ENCODE peak calls at places on chromosomes 2 and 18, in nine cellular contexts. H is choroid plexus epithelial cell, E is fibroblast of lung, B is mucosa of descending colon, J is AG04450, Q is AG09309, D is SK-N-SH, P is fibroblast of mammary gland, G is thyroid gland. T is an unnamed sample.

GRCh38 chr18:12420831-12421421 is 13.2 kb downstream of the PRELID3A start:
- DNase-seq in J (no peak), B (no peak), Q (no peak), H (no peak), E (no peak), D (peak), G (no peak), P (no peak), T (no peak)

GRCh38 chr18:68817584-68817983 is 19.7 kb downstream of the CCDC102B start:
- DNase-seq in D (no peak), G (no peak), E (peak), P (peak), J (peak), Q (no peak), B (no peak), H (no peak), T (peak)

GRCh38 chr2:60007666-60008065 is 545.8 kb downstream of the BCL11A start:
- DNase-seq in J (no peak), Q (no peak), E (no peak), B (no peak), G (no peak), H (no peak), D (no peak), P (no peak), T (no peak)

GRCh38 chr2:49028101-49028500 is 126.2 kb downstream of the FSHR start:
- DNase-seq in P (no peak), H (no peak), Q (no peak), B (no peak), J (no peak), G (no peak), E (no peak), D (no peak), T (no peak)

GRCh38 chr2:54589340-54590215 is 133.5 kb downstream of the SPTBN1 start:
- DNase-seq in D (peak), G (no peak), P (no peak), H (no peak), Q (no peak), E (peak), B (no peak), J (no peak), T (peak)

GRCh38 chr18:57887984-57888383 is 84.9 kb upstream of the ATP8B1 start:
- DNase-seq in B (no peak), Q (no peak), D (no peak), J (no peak), E (no peak), P (no peak), G (no peak), H (no peak), T (no peak)

GRCh38 chr18:74499633-74500032 is 3.5 kb downstream of the CNDP2 start:
- DNase-seq in Q (no peak), E (peak), B (peak), D (no peak), J (no peak), H (peak), P (peak), G (peak), T (peak)

GRCh38 chr2:118351796-118352195 is 263.5 kb downstream of the INSIG2 start:
- DNase-seq in G (no peak), P (peak), Q (no peak), E (peak), J (no peak), H (no peak), D (no peak), B (no peak), T (no peak)

GRCh38 chr2:21924640-21925285 is 801.0 kb downstream of the TDRD15 start:
- DNase-seq in Q (no peak), E (no peak), B (no peak), D (no peak), G (no peak), H (peak), J (no peak), P (no peak), T (no peak)

GRCh38 chr2:20674974-20675679 is 8.2 kb downstream of the GDF7 start:
- DNase-seq in Q (peak), H (peak), E (peak), G (no peak), B (no peak), J (peak), P (peak), D (no peak), T (peak)

GRCh38 chr2:4693266-4693665 is 989.9 kb downstream of the DCDC2C start:
- DNase-seq in H (peak), J (no peak), D (no peak), P (no peak), Q (no peak), B (no peak), G (no peak), E (no peak), T (no peak)

GRCh38 chr2:38462121-38462634 is 85.1 kb upstream of the ATL2 start:
- DNase-seq in Q (peak), J (peak), B (peak), D (no peak), H (peak), G (peak), E (peak), P (peak), T (peak)

GRCh38 chr2:172464340-172465129 is 37.1 kb downstream of the ITGA6 start:
- DNase-seq in J (no peak), B (no peak), D (no peak), Q (no peak), G (no peak), H (no peak), P (no peak), E (no peak), T (no peak)

GRCh38 chr2:196821195-196821594 is 12.0 kb upstream of the C2orf66 start:
- DNase-seq in P (peak), B (no peak), G (no peak), J (peak), Q (no peak), E (peak), D (no peak), H (peak), T (peak)

GRCh38 chr2:74739733-74740241 is 85.7 kb downstream of the SEMA4F start:
- DNase-seq in E (no peak), D (no peak), J (no peak), B (no peak), G (no peak), H (no peak), P (no peak), Q (no peak), T (no peak)

GRCh38 chr2:36356990-36357505 is 1.5 kb downstream of the CRIM1 start:
- DNase-seq in G (peak), D (peak), Q (no peak), B (no peak), E (peak), P (peak), H (no peak), J (no peak), T (no peak)

GRCh38 chr2:81545626-81546025 is 1241.1 kb upstream of the LRRTM1 start:
- DNase-seq in J (no peak), P (no peak), G (no peak), E (no peak), D (no peak), Q (no peak), B (no peak), H (no peak), T (peak)

GRCh38 chr2:171432969-171433762 is 624 bp downstream of the METTL8 start:
- DNase-seq in P (peak), H (peak), E (peak), B (peak), Q (no peak), D (peak), G (peak), J (no peak), T (peak)

GRCh38 chr2:129945557-129945956 is 33.9 kb upstream of the RAB6C start:
- DNase-seq in Q (no peak), D (no peak), B (no peak), P (no peak), G (no peak), J (no peak), H (no peak), E (no peak), T (no peak)

GRCh38 chr18:27616324-27616723 is 431.2 kb upstream of the CHST9 start:
- DNase-seq in P (no peak), B (no peak), D (no peak), J (no peak), H (no peak), E (no peak), G (no peak), Q (no peak), T (no peak)

GRCh38 chr2:109214651-109215371 is 85.8 kb downstream of the SH3RF3 start:
- DNase-seq in G (no peak), J (no peak), Q (no peak), E (no peak), B (no peak), P (no peak), D (no peak), H (no peak), T (peak)

GRCh38 chr2:55120634-55121359 is 70.5 kb upstream of the RTN4 start:
- DNase-seq in B (no peak), D (no peak), P (peak), G (no peak), Q (no peak), E (peak), J (no peak), H (peak), T (peak)

GRCh38 chr2:154608438-154608837 is 90.1 kb upstream of the KCNJ3 start:
- DNase-seq in D (no peak), H (no peak), E (no peak), J (no peak), P (no peak), B (no peak), G (no peak), Q (no peak), T (no peak)

GRCh38 chr2:18209934-18210639 is 331.6 kb downstream of the KCNS3 start:
- DNase-seq in D (no peak), P (peak), B (no peak), J (peak), Q (peak), G (no peak), E (peak), H (peak), T (peak)

GRCh38 chr2:796151-796955 is 119.1 kb upstream of the TMEM18 start:
- DNase-seq in H (no peak), G (peak), Q (no peak), D (no peak), J (no peak), E (no peak), P (no peak), B (no peak), T (no peak)

GRCh38 chr2:191321861-191322662 is 76.9 kb downstream of the MYO1B start:
- DNase-seq in P (peak), Q (no peak), E (peak), G (no peak), J (no peak), B (no peak), H (peak), D (peak), T (peak)

GRCh38 chr2:209445485-209445884 is 21.6 kb downstream of the MAP2 start:
- DNase-seq in P (no peak), Q (no peak), G (no peak), E (no peak), H (no peak), D (no peak), B (no peak), J (no peak), T (no peak)

GRCh38 chr2:168766600-168766999 is 35.8 kb upstream of the NOSTRIN start:
- DNase-seq in P (no peak), E (no peak), J (no peak), G (no peak), Q (no peak), H (no peak), D (no peak), B (no peak), T (no peak)

GRCh38 chr2:15626126-15626525 is 34.5 kb downstream of the DDX1 start:
- DNase-seq in B (no peak), Q (no peak), D (no peak), G (no peak), P (no peak), H (no peak), J (no peak), E (no peak), T (no peak)

GRCh38 chr2:235008584-235009044 is 56.8 kb downstream of the SH3BP4 start:
- DNase-seq in G (peak), Q (no peak), B (no peak), D (no peak), P (no peak), J (no peak), E (no peak), H (no peak), T (no peak)

GRCh38 chr2:201353116-201353515 is 4.0 kb downstream of the FLACC1 start:
- DNase-seq in Q (no peak), G (no peak), B (no peak), E (peak), D (no peak), H (no peak), J (no peak), P (no peak), T (no peak)

GRCh38 chr18:53937037-53937436 is 287.4 kb downstream of the MBD2 start:
- DNase-seq in Q (no peak), J (no peak), G (no peak), E (no peak), P (no peak), B (no peak), H (no peak), D (no peak), T (no peak)

GRCh38 chr2:129929321-129930290 is 49.9 kb upstream of the RAB6C start:
- DNase-seq in J (no peak), E (no peak), D (peak), H (no peak), G (no peak), Q (peak), B (no peak), P (peak), T (peak)

GRCh38 chr2:130327703-130328527 is 14.8 kb upstream of the IMP4 start:
- DNase-seq in G (no peak), E (peak), J (no peak), B (no peak), H (peak), Q (no peak), P (peak), D (no peak), T (peak)

GRCh38 chr2:224410946-224411561 is 9.1 kb upstream of the FAM124B start:
- DNase-seq in J (no peak), B (no peak), G (no peak), H (no peak), D (no peak), Q (no peak), P (peak), E (peak), T (no peak)

DNA sequence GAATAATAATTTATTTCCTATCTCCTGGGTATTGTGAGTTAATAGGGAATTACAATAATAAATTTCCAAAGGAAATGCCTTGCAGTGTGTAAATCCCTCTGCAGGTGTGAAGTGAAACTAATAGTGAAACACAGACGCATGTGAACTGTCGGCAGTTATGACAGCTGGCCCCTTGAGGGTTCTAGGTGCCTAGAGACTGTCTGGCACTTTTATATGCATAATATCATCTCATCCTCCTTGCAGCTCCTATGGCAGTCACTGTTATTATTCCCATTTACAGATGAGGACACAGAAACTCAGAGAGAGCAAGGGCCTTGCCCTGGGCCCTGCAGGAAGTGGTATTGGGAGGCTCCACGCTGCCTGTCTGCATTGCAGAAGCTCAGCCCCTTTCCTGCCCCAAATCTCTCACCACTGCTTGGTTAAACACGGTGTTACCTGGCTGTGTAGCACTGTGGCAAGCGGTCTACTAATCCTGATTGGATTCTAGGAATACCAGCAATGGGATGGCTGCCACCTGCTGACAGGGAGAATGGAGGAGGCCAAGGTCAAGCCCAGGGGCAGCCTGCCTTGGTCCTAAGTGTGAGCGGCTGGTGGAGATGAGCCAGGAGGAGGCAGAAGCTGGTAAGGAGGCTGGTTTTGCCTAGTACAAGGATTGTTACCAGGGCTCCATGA is 32.8 kb upstream of the ACKR3 start:
- DNase-seq in D (no peak), J (no peak), Q (no peak), G (no peak), B (peak), P (no peak), E (no peak), H (no peak), T (no peak)
- H3K4me3 ChIP-seq in D (no peak), J (no peak), Q (no peak), G (no peak), B (no peak), P (no peak), E (no peak), H (no peak), T (no peak)

DNA sequence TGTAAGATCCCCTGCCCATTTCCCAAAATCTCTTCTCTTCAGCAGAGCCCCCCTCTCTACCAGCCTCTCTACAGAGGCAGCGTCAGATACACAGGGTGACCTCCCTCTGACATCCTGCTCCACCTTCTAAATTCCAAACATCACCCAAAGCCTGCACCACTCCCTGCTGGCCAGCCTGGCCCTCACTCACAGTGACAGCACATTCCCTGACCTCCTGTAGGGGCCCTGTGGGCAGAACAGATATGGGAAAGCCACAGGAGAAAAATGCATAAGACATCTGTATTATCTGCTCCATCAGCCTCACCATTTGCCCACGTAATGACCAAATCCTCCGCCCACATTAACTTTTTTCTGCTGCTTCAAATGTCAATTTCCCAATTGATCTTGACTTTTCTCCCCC is 40.6 kb downstream of the TRABD2A start:
- DNase-seq in Q (no peak), H (no peak), B (no peak), P (no peak), J (no peak), E (peak), D (no peak), G (no peak), T (no peak)
- TF ChIP-seq CTCF in Q (no peak), H (no peak), B (no peak), P (no peak), J (peak), E (no peak), D (no peak), G (no peak), T (peak)

GRCh38 chr2:237701859-237702370 is 74.5 kb downstream of the LRRFIP1 start:
- DNase-seq in Q (no peak), D (peak), H (no peak), G (no peak), E (no peak), J (no peak), B (no peak), P (no peak), T (no peak)
- H3K4me3 ChIP-seq in Q (no peak), D (no peak), H (no peak), G (no peak), E (no peak), J (no peak), B (no peak), P (no peak), T (peak)

GRCh38 chr2:7722212-7722910 is 805.1 kb downstream of the RNF144A start:
- DNase-seq in G (no peak), D (no peak), B (no peak), H (no peak), P (no peak), E (no peak), Q (no peak), J (no peak), T (no peak)

GRCh38 chr2:7724336-7724735 is 807.1 kb downstream of the RNF144A start:
- DNase-seq in J (no peak), G (no peak), Q (no peak), H (no peak), E (no peak), D (no peak), B (no peak), P (no peak), T (no peak)

GRCh38 chr2:7725850-7726242 is 808.6 kb downstream of the RNF144A start:
- DNase-seq in Q (no peak), B (no peak), E (peak), D (no peak), G (no peak), P (no peak), H (peak), J (no peak), T (no peak)

GRCh38 chr2:7726989-7727388 is 809.8 kb downstream of the RNF144A start:
- DNase-seq in Q (no peak), G (no peak), E (no peak), B (no peak), P (no peak), J (no peak), H (no peak), D (no peak), T (no peak)

DNA sequence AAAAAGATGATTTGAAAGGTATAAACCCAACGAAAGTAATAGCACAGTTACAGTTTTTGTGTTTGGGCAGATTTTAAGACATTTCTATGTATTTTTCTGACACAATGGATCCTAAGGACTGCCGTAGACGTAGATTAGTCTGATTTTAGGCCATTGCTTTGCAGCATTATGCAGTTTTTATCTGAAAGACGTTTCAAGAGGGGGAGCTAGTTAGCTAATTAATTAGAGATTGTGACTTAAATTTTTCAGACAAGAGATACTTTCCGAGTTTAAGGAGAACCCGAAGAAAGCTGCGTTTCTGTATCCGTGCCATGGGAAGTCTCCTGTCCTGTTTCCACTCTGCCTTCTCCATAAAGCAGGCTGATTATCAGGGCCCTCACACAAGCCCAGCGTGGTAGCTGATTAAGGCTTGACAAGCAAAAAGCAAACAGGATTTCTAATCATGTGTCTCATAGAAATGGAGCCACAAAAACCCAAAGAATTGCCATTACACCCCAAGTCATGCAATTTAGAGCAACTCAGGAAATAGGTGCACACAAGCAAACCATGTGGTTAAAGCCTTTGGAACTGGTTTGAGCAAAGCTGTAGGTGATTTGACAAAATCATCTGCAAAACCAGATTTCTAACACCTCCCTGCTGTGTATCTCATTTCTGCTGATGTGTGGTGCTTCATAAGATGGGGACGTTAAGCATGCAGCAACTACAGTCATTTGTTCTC is 808.1 kb downstream of the RNF144A start:
- DNase-seq in H (peak), D (no peak), G (no peak), B (no peak), P (peak), E (no peak), J (no peak), Q (no peak), T (peak)
- TF ChIP-seq CTCF in H (no peak), D (no peak), G (peak), B (no peak), P (peak), E (peak), J (no peak), Q (no peak), T (no peak)

T was measured in fibroblast of villous mesenchyme.